ENCODE peak calls at places on chromosomes 4 and X, in seven cellular contexts. V is HT1080; H is AG08395; E is T47D; K is activated CD4-positive, alpha-beta T cell treated with anti-CD3 and anti-CD28 coated beads for 48 hours; J is heart right ventricle; Q is RCC 7860. R is an unnamed sample.

GRCh38 chr4:157294575-157294974 is 74.0 kb downstream of the GRIA2 start:
- DNase-seq in V (no peak), H (no peak), E (no peak), K (no peak), J (no peak), Q (no peak), R (no peak)

GRCh38 chrX:21374163-21374993 is at the start of gene CNKSR2:
- DNase-seq in V (peak), H (no peak), E (no peak), K (peak), J (peak), Q (no peak), R (no peak)

GRCh38 chr4:86977621-86978184 is 42.9 kb downstream of the AFF1 start:
- DNase-seq in V (peak), H (peak), E (peak), K (peak), J (no peak), Q (peak), R (peak)

GRCh38 chrX:38868941-38869378 is 67.7 kb downstream of the MID1IP1 start:
- DNase-seq in V (peak), H (peak), E (no peak), K (no peak), J (no peak), Q (peak), R (no peak)

GRCh38 chrX:10722804-10723364 is 102.5 kb upstream of the MID1 start:
- DNase-seq in V (peak), H (peak), E (peak), K (peak), J (no peak), Q (peak), R (no peak)

GRCh38 chr4:151931563-151931962 is 170.8 kb upstream of the GATB start:
- DNase-seq in V (no peak), H (no peak), E (peak), K (no peak), J (no peak), Q (no peak), R (no peak)

GRCh38 chrX:102835504-102836146 is 101.4 kb upstream of the RAB40AL start:
- DNase-seq in V (peak), H (peak), E (peak), K (peak), J (no peak), Q (no peak), R (no peak)

GRCh38 chr4:86450189-86450588 is 90.3 kb upstream of the MAPK10 start:
- DNase-seq in V (no peak), H (no peak), E (no peak), K (no peak), J (no peak), Q (no peak), R (no peak)

GRCh38 chr4:146335763-146336412 is 121.5 kb downstream of the REELD1 start:
- DNase-seq in V (no peak), H (no peak), E (peak), K (no peak), J (no peak), Q (no peak), R (no peak)

GRCh38 chr4:148845609-148846008 is 403.4 kb upstream of the NR3C2 start:
- DNase-seq in V (no peak), H (no peak), E (no peak), K (no peak), J (no peak), Q (no peak), R (no peak)

R was measured in epithelial cell of proximal tubule.